ENCODE peak calls at places on chromosomes 11 and 22, in six cellular contexts. K, B, S, I, L and W are unnamed samples.

GRCh38 chr11:10895285-10895684 is 37.4 kb upstream of the ZBED5 start:
- DNase-seq in K (no peak), B (no peak), S (no peak), I (no peak), L (no peak), W (no peak)

GRCh38 chr11:67349457-67349856 is 3.9 kb downstream of the POLD4 start:
- DNase-seq in K (no peak), B (no peak), S (no peak), I (no peak), L (no peak), W (no peak)

GRCh38 chr11:118198370-118198769 is 21.9 kb upstream of the SCN2B start:
- DNase-seq in K (peak; percentile 36), B (no peak), S (peak; percentile 88), I (peak; percentile 82), L (peak; percentile 83), W (peak; percentile 71)

GRCh38 chr22:22565991-22566390 is 6.9 kb upstream of the PRAME start:
- DNase-seq in K (no peak), B (no peak), S (no peak), I (no peak), L (no peak), W (peak; percentile 82)

GRCh38 chr22:35177811-35178210 is 79.5 kb upstream of the HMGXB4 start:
- DNase-seq in K (no peak), B (no peak), S (no peak), I (peak; percentile 50), L (no peak), W (no peak)

GRCh38 chr22:26894362-26894761 is 237.0 kb downstream of the MIAT start:
- DNase-seq in K (no peak), B (no peak), S (no peak), I (no peak), L (no peak), W (no peak)

GRCh38 chr22:26708256-26709009 is 51.0 kb downstream of the MIAT start:
- DNase-seq in K (peak; percentile 19), B (no peak), S (no peak), I (no peak), L (no peak), W (peak; percentile 63)

GRCh38 chr11:130672911-130673310 is 224.5 kb downstream of the ADAMTS15 start:
- DNase-seq in K (no peak), B (no peak), S (no peak), I (no peak), L (no peak), W (no peak)

GRCh38 chr11:33478111-33478573 is 221.0 kb downstream of the HIPK3 start:
- DNase-seq in K (no peak), B (no peak), S (no peak), I (no peak), L (no peak), W (peak; percentile 50)

GRCh38 chr11:11567862-11568650 is 53.7 kb downstream of the GALNT18 start:
- DNase-seq in K (peak; percentile 9), B (no peak), S (no peak), I (no peak), L (no peak), W (no peak)

GRCh38 chr22:32338757-32339156 is 18.9 kb upstream of the RFPL3 start:
- DNase-seq in K (no peak), B (no peak), S (no peak), I (no peak), L (no peak), W (no peak)

GRCh38 chr22:50705219-50705691 is 32.6 kb downstream of the SHANK3 start:
- DNase-seq in K (no peak), B (no peak), S (no peak), I (peak; percentile 89), L (peak; percentile 33), W (peak; percentile 87)

GRCh38 chr22:44369916-44370804 is 57.4 kb upstream of the SHISAL1 start:
- DNase-seq in K (no peak), B (no peak), S (no peak), I (peak; percentile 6), L (no peak), W (no peak)

GRCh38 chr11:94128171-94128745 is 383 bp upstream of the PANX1 start:
- DNase-seq in K (no peak), B (no peak), S (no peak), I (peak; percentile 46), L (peak; percentile 38), W (peak; percentile 48)

GRCh38 chr11:18271206-18271605 is 5.1 kb downstream of the SAA1 start:
- DNase-seq in K (no peak), B (no peak), S (no peak), I (no peak), L (no peak), W (no peak)

GRCh38 chr22:43260818-43261217 is 73.9 kb upstream of the TTLL12 start:
- DNase-seq in K (no peak), B (no peak), S (no peak), I (no peak), L (no peak), W (peak; percentile 74)

GRCh38 chr11:64015935-64016468 is 19.7 kb upstream of the FLRT1 start:
- DNase-seq in K (no peak), B (no peak), S (no peak), I (no peak), L (no peak), W (no peak)

GRCh38 chr22:50720861-50721844 is 16.9 kb upstream of the ACR start:
- DNase-seq in K (no peak), B (no peak), S (no peak), I (peak; percentile 48), L (no peak), W (no peak)

GRCh38 chr22:20748820-20749428 is 25.0 kb upstream of the SERPIND1 start:
- DNase-seq in K (no peak), B (no peak), S (peak; percentile 24), I (no peak), L (no peak), W (peak; percentile 73)

GRCh38 chr22:40739723-40740122 is 60.4 kb downstream of the MCHR1 start:
- DNase-seq in K (no peak), B (no peak), S (no peak), I (no peak), L (no peak), W (no peak)

GRCh38 chr11:130514851-130515250 is 66.4 kb downstream of the ADAMTS15 start:
- DNase-seq in K (no peak), B (no peak), S (no peak), I (no peak), L (no peak), W (no peak)

GRCh38 chr11:1410366-1411291 is 20.9 kb downstream of the BRSK2 start:
- DNase-seq in K (no peak), B (no peak), S (no peak), I (no peak), L (no peak), W (no peak)

GRCh38 chr11:66877585-66877984 is 20.7 kb downstream of the LRFN4 start:
- DNase-seq in K (no peak), B (no peak), S (no peak), I (no peak), L (no peak), W (peak; percentile 78)

GRCh38 chr22:47036936-47037485 is 274.6 kb downstream of the TBC1D22A start:
- DNase-seq in K (no peak), B (no peak), S (no peak), I (no peak), L (no peak), W (no peak)

DNA sequence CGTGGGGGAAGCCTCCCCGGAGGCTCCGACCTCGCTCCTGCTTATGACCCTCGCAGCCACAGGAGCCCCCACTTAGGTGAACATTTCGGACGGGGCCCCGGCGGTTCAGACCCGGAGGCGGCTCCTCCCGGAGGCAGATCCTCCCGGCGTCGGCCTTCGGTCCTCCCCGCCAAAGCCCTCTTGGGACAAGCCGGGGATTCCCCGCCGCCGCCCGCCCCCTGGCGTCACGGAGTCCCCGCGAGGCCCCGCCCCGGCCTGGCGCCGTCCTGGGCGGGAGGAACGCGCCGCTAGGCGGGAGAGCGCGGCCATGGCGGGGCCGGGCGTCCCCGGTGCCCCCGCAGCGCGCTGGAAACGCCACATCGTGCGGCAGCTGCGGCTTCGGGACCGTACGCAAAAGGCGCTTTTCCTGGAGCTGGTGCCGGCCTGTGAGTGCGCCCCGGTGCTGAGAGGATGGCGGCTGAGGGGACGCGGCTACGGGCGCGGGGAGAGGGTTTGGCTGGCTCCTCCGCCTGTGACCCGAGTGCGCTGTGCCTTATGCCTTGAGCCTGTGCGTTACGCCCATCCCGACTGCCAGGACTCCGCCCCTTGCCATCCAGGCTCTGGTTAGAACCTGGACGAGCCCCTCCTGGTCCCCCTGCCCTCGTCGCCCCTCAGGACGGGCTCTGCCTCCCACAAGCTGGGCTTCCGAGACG is at the start of gene ATG16L2:
- DNase-seq in K (peak; percentile 63), B (peak; percentile 35), S (peak; percentile 88), I (peak; percentile 84), L (peak; percentile 89), W (peak; percentile 82)
- TF ChIP-seq CTCF in K (peak; percentile 69), B (peak; percentile 49), S (no peak), I (no peak), L (no peak), W (no peak)

GRCh38 chr22:38305481-38306448 is 11.5 kb downstream of the CSNK1E start:
- DNase-seq in K (no peak), B (no peak), S (peak; percentile 64), I (peak; percentile 75), L (no peak), W (peak; percentile 69)
- TF ChIP-seq CTCF in K (peak; percentile 21), B (no peak), S (no peak), I (no peak), L (no peak), W (peak; percentile 16)

DNA sequence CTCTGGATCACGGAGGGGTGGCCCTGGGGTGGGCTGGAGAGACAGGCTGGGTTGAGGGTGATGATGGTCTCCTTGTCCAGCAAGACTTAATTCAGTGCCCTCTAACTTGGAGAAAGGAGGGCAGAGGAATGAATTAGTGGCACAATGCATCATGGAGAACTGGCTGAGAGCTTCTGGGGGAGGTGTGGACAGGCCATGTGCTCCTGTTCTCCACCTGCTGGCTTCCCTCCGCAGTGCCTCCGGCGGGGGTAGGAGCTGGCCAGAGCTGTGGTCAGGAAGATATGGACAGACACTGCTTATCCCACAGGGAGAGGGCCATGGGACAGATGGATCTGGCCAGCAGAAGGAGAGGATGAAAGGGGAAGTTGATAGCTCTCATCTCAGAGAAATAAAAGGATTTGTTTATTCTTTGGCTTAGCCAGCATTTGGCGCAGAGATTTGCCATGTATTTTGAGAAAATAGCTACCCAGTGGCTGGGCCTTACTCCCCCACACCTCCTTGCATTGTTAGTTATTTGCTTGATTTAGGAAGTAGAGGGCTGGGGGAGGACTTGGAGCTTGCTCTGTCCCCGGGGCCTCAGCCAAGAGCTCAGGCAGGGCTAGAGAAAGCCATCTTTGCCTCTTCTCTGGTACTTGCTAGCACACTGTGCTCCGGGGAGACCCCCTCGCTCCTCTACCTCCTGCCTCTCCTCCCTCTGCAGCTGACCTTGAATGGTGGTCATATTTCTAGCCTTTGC is 93.2 kb downstream of the SCN3B start:
- DNase-seq in K (no peak), B (no peak), S (no peak), I (peak; percentile 49), L (peak; percentile 49), W (peak; percentile 50)
- TF ChIP-seq CTCF in K (peak; percentile 47), B (no peak), S (no peak), I (no peak), L (peak; percentile 23), W (peak; percentile 45)

DNA sequence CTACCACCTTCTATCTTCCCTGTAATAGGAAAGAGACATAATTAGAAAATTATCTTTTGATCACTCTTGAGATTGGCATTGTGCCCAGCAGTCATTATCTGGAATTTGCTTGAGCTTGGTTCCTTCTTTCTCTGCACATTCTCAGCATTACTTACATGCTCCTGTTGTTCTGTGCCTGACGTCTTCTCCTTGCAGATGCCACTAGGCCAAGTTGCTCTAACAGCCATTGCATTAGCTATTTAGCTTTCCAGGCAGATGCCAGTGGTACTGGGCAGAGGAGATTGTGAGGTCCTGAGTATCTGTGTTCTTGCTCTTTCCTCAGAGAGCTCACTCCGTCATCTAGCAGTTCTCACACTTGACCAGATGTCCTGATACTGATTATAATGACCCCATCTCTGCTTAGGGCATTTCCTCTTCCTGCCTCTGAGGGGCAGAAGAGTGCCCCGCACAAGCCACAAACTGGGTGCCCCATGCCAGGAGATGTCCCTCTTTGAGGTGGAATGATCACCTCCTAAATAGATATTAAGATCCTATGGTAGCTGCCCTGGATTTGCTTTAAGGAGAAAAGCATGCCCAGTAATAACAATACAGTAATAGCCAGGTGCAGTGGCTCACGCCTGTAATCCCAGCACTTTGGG is 30.7 kb downstream of the ARHGAP1 start:
- DNase-seq in K (no peak), B (no peak), S (no peak), I (no peak), L (peak; percentile 16), W (peak; percentile 56)
- TF ChIP-seq CTCF in K (peak; percentile 55), B (peak; percentile 30), S (no peak), I (no peak), L (no peak), W (peak; percentile 35)